ENCODE peak calls at places on chromosomes 13 and 19, in eight cellular contexts. One of them, this sample, is unnamed.

GRCh38 chr19:27777242-27777641 is 1435.7 kb downstream of the UQCRFS1 start:
- DNase-seq in left lung: no peak
- DNase-seq in cardiac muscle cell: no peak
- DNase-seq in SK-N-SH: no peak
- DNase-seq in psoas muscle: no peak
- DNase-seq in coronary artery: no peak
- DNase-seq in GM23248: no peak
- DNase-seq in lower lobe of right lung: no peak
- DNase-seq in this sample: no peak

GRCh38 chr13:109816979-109817275 is 30.5 kb upstream of the IRS2 start:
- DNase-seq in left lung: no peak
- DNase-seq in cardiac muscle cell: no peak
- DNase-seq in SK-N-SH: no peak
- DNase-seq in psoas muscle: no peak
- DNase-seq in coronary artery: no peak
- DNase-seq in GM23248: peak
- DNase-seq in lower lobe of right lung: no peak
- DNase-seq in this sample: no peak

GRCh38 chr19:49135686-49136085 is 16.3 kb downstream of the PPFIA3 start:
- DNase-seq in left lung: no peak
- DNase-seq in cardiac muscle cell: no peak
- DNase-seq in SK-N-SH: no peak
- DNase-seq in psoas muscle: no peak
- DNase-seq in coronary artery: no peak
- DNase-seq in GM23248: no peak
- DNase-seq in lower lobe of right lung: no peak
- DNase-seq in this sample: no peak

GRCh38 chr19:44752816-44753618 is 4.5 kb downstream of the BCL3 start:
- DNase-seq in left lung: peak
- DNase-seq in cardiac muscle cell: peak
- DNase-seq in SK-N-SH: peak
- DNase-seq in psoas muscle: peak
- DNase-seq in coronary artery: peak
- DNase-seq in GM23248: peak
- DNase-seq in lower lobe of right lung: peak
- DNase-seq in this sample: peak

GRCh38 chr19:41324231-41324702 is 14.3 kb downstream of the CCDC97 start:
- DNase-seq in left lung: no peak
- DNase-seq in cardiac muscle cell: no peak
- DNase-seq in SK-N-SH: no peak
- DNase-seq in psoas muscle: peak
- DNase-seq in coronary artery: no peak
- DNase-seq in GM23248: peak
- DNase-seq in lower lobe of right lung: no peak
- DNase-seq in this sample: no peak

GRCh38 chr19:3987619-3988371 is 2.5 kb upstream of the EEF2 start:
- DNase-seq in left lung: peak
- DNase-seq in cardiac muscle cell: peak
- DNase-seq in SK-N-SH: peak
- DNase-seq in psoas muscle: peak
- DNase-seq in coronary artery: no peak
- DNase-seq in GM23248: peak
- DNase-seq in lower lobe of right lung: peak
- DNase-seq in this sample: peak

GRCh38 chr19:40221858-40222619 is 3.9 kb upstream of the TTC9B start:
- DNase-seq in left lung: peak
- DNase-seq in cardiac muscle cell: peak
- DNase-seq in SK-N-SH: peak
- DNase-seq in psoas muscle: peak
- DNase-seq in coronary artery: peak
- DNase-seq in GM23248: peak
- DNase-seq in lower lobe of right lung: peak
- DNase-seq in this sample: no peak

GRCh38 chr13:31846182-31846938 is 107.0 kb downstream of the RXFP2 start:
- DNase-seq in left lung: peak
- DNase-seq in cardiac muscle cell: peak
- DNase-seq in SK-N-SH: peak
- DNase-seq in psoas muscle: peak
- DNase-seq in coronary artery: peak
- DNase-seq in GM23248: peak
- DNase-seq in lower lobe of right lung: peak
- DNase-seq in this sample: peak

GRCh38 chr13:58804832-58805231 is 1173.3 kb downstream of the PCDH17 start:
- DNase-seq in left lung: no peak
- DNase-seq in cardiac muscle cell: no peak
- DNase-seq in SK-N-SH: peak
- DNase-seq in psoas muscle: no peak
- DNase-seq in coronary artery: no peak
- DNase-seq in GM23248: no peak
- DNase-seq in lower lobe of right lung: no peak
- DNase-seq in this sample: no peak

GRCh38 chr19:49851456-49852259 is 699 bp downstream of the PTOV1 start:
- DNase-seq in left lung: peak
- DNase-seq in cardiac muscle cell: peak
- DNase-seq in SK-N-SH: peak
- DNase-seq in psoas muscle: no peak
- DNase-seq in coronary artery: no peak
- DNase-seq in GM23248: peak
- DNase-seq in lower lobe of right lung: peak
- DNase-seq in this sample: peak

GRCh38 chr19:55090564-55090963 is 14.9 kb downstream of the EPS8L1 start:
- DNase-seq in left lung: no peak
- DNase-seq in cardiac muscle cell: no peak
- DNase-seq in SK-N-SH: no peak
- DNase-seq in psoas muscle: no peak
- DNase-seq in coronary artery: no peak
- DNase-seq in GM23248: no peak
- DNase-seq in lower lobe of right lung: no peak
- DNase-seq in this sample: peak

GRCh38 chr19:28727133-28727834 is 485.7 kb downstream of the UQCRFS1 start:
- DNase-seq in left lung: no peak
- DNase-seq in cardiac muscle cell: peak
- DNase-seq in SK-N-SH: peak
- DNase-seq in psoas muscle: no peak
- DNase-seq in coronary artery: no peak
- DNase-seq in GM23248: peak
- DNase-seq in lower lobe of right lung: no peak
- DNase-seq in this sample: peak

GRCh38 chr13:59823495-59823894 is 340.2 kb downstream of the DIAPH3 start:
- DNase-seq in left lung: no peak
- DNase-seq in cardiac muscle cell: no peak
- DNase-seq in SK-N-SH: no peak
- DNase-seq in psoas muscle: no peak
- DNase-seq in coronary artery: no peak
- DNase-seq in GM23248: peak
- DNase-seq in lower lobe of right lung: no peak
- DNase-seq in this sample: no peak

GRCh38 chr13:110538632-110539031 is 22.9 kb downstream of the RAB20 start:
- DNase-seq in left lung: peak
- DNase-seq in cardiac muscle cell: no peak
- DNase-seq in SK-N-SH: no peak
- DNase-seq in psoas muscle: no peak
- DNase-seq in coronary artery: no peak
- DNase-seq in GM23248: no peak
- DNase-seq in lower lobe of right lung: no peak
- DNase-seq in this sample: peak

GRCh38 chr13:72181661-72182060 is 314.7 kb upstream of the DACH1 start:
- DNase-seq in left lung: no peak
- DNase-seq in cardiac muscle cell: no peak
- DNase-seq in SK-N-SH: no peak
- DNase-seq in psoas muscle: no peak
- DNase-seq in coronary artery: no peak
- DNase-seq in GM23248: no peak
- DNase-seq in lower lobe of right lung: no peak
- DNase-seq in this sample: no peak

GRCh38 chr13:111187879-111188643 is 73.0 kb downstream of the ARHGEF7 start:
- DNase-seq in left lung: no peak
- DNase-seq in cardiac muscle cell: peak
- DNase-seq in SK-N-SH: no peak
- DNase-seq in psoas muscle: no peak
- DNase-seq in coronary artery: no peak
- DNase-seq in GM23248: peak
- DNase-seq in lower lobe of right lung: no peak
- DNase-seq in this sample: no peak

GRCh38 chr19:51565583-51565982 is 5.5 kb upstream of the ZNF175 start:
- DNase-seq in left lung: no peak
- DNase-seq in cardiac muscle cell: no peak
- DNase-seq in SK-N-SH: no peak
- DNase-seq in psoas muscle: no peak
- DNase-seq in coronary artery: no peak
- DNase-seq in GM23248: no peak
- DNase-seq in lower lobe of right lung: no peak
- DNase-seq in this sample: no peak

DNA sequence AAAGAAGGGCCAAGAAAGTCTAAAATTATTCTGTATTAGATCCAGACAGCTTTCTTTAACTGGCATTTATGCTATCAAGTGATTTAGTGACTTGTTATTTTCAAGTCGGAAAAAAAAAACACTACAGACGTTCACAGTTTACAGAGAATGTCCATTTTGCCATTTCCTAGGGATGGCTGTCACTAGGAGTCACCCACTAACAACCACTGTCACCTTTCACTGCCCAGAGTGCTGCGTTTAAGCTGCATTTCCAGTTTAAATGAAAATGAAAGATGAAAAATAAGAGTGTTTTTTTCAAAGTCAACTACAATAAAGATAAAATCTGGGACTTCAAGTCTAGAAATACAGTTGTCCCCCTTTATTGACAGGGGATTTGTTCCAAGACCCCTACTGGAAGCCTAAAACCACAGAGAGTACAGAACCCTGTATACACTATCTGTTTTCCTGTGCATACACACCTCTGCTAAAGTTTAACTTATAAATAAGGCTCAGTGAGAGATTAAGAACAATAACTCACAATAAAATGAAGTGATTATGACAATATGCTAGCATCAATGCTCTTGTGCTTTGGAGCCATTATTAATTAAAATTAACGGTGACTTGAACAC is 112.5 kb downstream of the SACS start:
- DNase-seq in left lung: no peak
- DNase-seq in cardiac muscle cell: no peak
- DNase-seq in SK-N-SH: no peak
- DNase-seq in psoas muscle: no peak
- DNase-seq in coronary artery: no peak
- DNase-seq in GM23248: no peak
- DNase-seq in lower lobe of right lung: no peak
- DNase-seq in this sample: no peak
- H3K27ac ChIP-seq in left lung: peak
- H3K27ac ChIP-seq in cardiac muscle cell: no peak
- H3K27ac ChIP-seq in SK-N-SH: peak
- H3K27ac ChIP-seq in psoas muscle: peak
- H3K27ac ChIP-seq in coronary artery: peak
- H3K27ac ChIP-seq in GM23248: peak
- H3K27ac ChIP-seq in lower lobe of right lung: peak
- H3K27ac ChIP-seq in this sample: peak

GRCh38 chr13:112831801-112832200 is 137.2 kb upstream of the MCF2L start:
- DNase-seq in left lung: no peak
- DNase-seq in cardiac muscle cell: no peak
- DNase-seq in SK-N-SH: no peak
- DNase-seq in psoas muscle: no peak
- DNase-seq in coronary artery: no peak
- DNase-seq in GM23248: no peak
- DNase-seq in lower lobe of right lung: no peak
- DNase-seq in this sample: no peak

GRCh38 chr13:112833551-112834257 is 135.3 kb upstream of the MCF2L start:
- DNase-seq in left lung: no peak
- DNase-seq in cardiac muscle cell: no peak
- DNase-seq in SK-N-SH: no peak
- DNase-seq in psoas muscle: no peak
- DNase-seq in coronary artery: no peak
- DNase-seq in GM23248: no peak
- DNase-seq in lower lobe of right lung: peak
- DNase-seq in this sample: no peak

GRCh38 chr13:112832811-112833210 is 136.2 kb upstream of the MCF2L start:
- DNase-seq in left lung: no peak
- DNase-seq in cardiac muscle cell: no peak
- DNase-seq in SK-N-SH: no peak
- DNase-seq in psoas muscle: no peak
- DNase-seq in coronary artery: no peak
- DNase-seq in GM23248: no peak
- DNase-seq in lower lobe of right lung: no peak
- DNase-seq in this sample: no peak

GRCh38 chr13:112828756-112829155 is 138.9 kb downstream of the ATP11A start:
- DNase-seq in left lung: no peak
- DNase-seq in cardiac muscle cell: no peak
- DNase-seq in SK-N-SH: no peak
- DNase-seq in psoas muscle: no peak
- DNase-seq in coronary artery: no peak
- DNase-seq in GM23248: no peak
- DNase-seq in lower lobe of right lung: no peak
- DNase-seq in this sample: no peak

GRCh38 chr13:112831196-112831595 is 137.8 kb upstream of the MCF2L start:
- DNase-seq in left lung: no peak
- DNase-seq in cardiac muscle cell: no peak
- DNase-seq in SK-N-SH: no peak
- DNase-seq in psoas muscle: no peak
- DNase-seq in coronary artery: no peak
- DNase-seq in GM23248: no peak
- DNase-seq in lower lobe of right lung: no peak
- DNase-seq in this sample: no peak
- H3K4me3 ChIP-seq in left lung: no peak
- H3K4me3 ChIP-seq in cardiac muscle cell: no peak
- H3K4me3 ChIP-seq in SK-N-SH: no peak
- H3K4me3 ChIP-seq in psoas muscle: no peak
- H3K4me3 ChIP-seq in coronary artery: no peak
- H3K4me3 ChIP-seq in GM23248: no peak
- H3K4me3 ChIP-seq in lower lobe of right lung: no peak
- H3K4me3 ChIP-seq in this sample: no peak

DNA sequence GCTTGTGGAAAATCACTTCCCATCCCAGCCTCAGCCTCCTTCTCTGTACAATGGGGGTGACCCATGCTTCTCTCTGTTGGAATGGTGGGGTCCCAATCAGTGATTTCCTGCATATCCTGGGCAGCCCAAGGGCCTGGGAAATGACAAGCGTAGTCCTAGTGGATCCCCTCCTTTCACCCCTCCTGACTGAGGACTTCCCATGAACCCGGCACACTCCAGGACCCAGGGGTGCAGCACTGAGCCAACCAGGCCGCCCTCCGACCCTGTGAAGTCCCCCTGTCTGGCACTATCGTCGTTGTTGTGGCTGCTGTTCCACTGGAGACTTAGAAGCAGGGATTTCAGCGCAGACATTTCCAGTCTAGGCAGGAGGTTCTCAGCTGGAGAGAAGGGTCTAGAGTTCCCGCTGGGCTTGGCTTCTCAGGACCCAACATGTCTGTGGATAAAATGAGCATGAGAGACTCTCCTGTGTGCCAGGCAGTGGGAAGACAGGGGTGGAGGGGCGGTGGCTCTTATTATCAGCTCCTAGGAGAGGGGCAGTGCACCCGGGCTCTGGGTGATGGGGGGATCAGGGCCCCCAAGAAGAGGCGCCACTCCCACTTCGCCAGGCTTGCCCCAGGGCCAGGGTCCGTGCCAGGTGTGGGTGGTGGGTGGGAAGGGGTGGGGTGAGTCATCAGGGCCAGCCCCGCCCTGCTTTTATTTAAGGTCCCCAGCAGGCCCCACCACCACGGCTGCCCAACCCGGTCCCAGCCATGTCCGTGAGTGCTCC is at the start of gene LGALS7B:
- DNase-seq in left lung: no peak
- DNase-seq in cardiac muscle cell: no peak
- DNase-seq in SK-N-SH: no peak
- DNase-seq in psoas muscle: peak
- DNase-seq in coronary artery: no peak
- DNase-seq in GM23248: no peak
- DNase-seq in lower lobe of right lung: peak
- DNase-seq in this sample: no peak
- H3K27ac ChIP-seq in left lung: no peak
- H3K27ac ChIP-seq in cardiac muscle cell: no peak
- H3K27ac ChIP-seq in SK-N-SH: no peak
- H3K27ac ChIP-seq in psoas muscle: no peak
- H3K27ac ChIP-seq in coronary artery: no peak
- H3K27ac ChIP-seq in GM23248: no peak
- H3K27ac ChIP-seq in lower lobe of right lung: no peak
- H3K27ac ChIP-seq in this sample: no peak

GRCh38 chr19:17616686-17616960 is 61.2 kb downstream of the COLGALT1 start:
- DNase-seq in left lung: no peak
- DNase-seq in cardiac muscle cell: no peak
- DNase-seq in SK-N-SH: no peak
- DNase-seq in psoas muscle: no peak
- DNase-seq in coronary artery: no peak
- DNase-seq in GM23248: no peak
- DNase-seq in lower lobe of right lung: no peak
- DNase-seq in this sample: no peak
- H3K4me3 ChIP-seq in left lung: no peak
- H3K4me3 ChIP-seq in cardiac muscle cell: no peak
- H3K4me3 ChIP-seq in SK-N-SH: no peak
- H3K4me3 ChIP-seq in psoas muscle: peak
- H3K4me3 ChIP-seq in coronary artery: peak
- H3K4me3 ChIP-seq in GM23248: no peak
- H3K4me3 ChIP-seq in lower lobe of right lung: peak
- H3K4me3 ChIP-seq in this sample: no peak